ENCODE peak calls at places on chromosomes 7 and 10, in five cellular contexts. One of them, this sample, is unnamed.

GRCh38 chr10:78405231-78405630 is 371.6 kb downstream of the RPS24 start:
- DNase-seq in D341Med: no peak
- DNase-seq in transverse colon: no peak
- DNase-seq in CD8-positive, alpha-beta T cell: no peak
- DNase-seq in HCT116: no peak
- DNase-seq in this sample: no peak

GRCh38 chr10:110893559-110894179 is 21.9 kb downstream of the PDCD4 start:
- DNase-seq in D341Med: peak
- DNase-seq in transverse colon: no peak
- DNase-seq in CD8-positive, alpha-beta T cell: no peak
- DNase-seq in HCT116: peak
- DNase-seq in this sample: no peak

GRCh38 chr7:98869374-98870070 is at the start of gene TMEM130:
- DNase-seq in D341Med: no peak
- DNase-seq in transverse colon: no peak
- DNase-seq in CD8-positive, alpha-beta T cell: no peak
- DNase-seq in HCT116: no peak
- DNase-seq in this sample: no peak

GRCh38 chr7:155490697-155491628 is 33.0 kb downstream of the EN2 start:
- DNase-seq in D341Med: peak
- DNase-seq in transverse colon: peak
- DNase-seq in CD8-positive, alpha-beta T cell: no peak
- DNase-seq in HCT116: no peak
- DNase-seq in this sample: peak

GRCh38 chr7:108459922-108460551 is 3.8 kb upstream of the NRCAM start:
- DNase-seq in D341Med: peak
- DNase-seq in transverse colon: no peak
- DNase-seq in CD8-positive, alpha-beta T cell: peak
- DNase-seq in HCT116: peak
- DNase-seq in this sample: peak

GRCh38 chr7:158649279-158649678 is 55.3 kb downstream of the NCAPG2 start:
- DNase-seq in D341Med: no peak
- DNase-seq in transverse colon: no peak
- DNase-seq in CD8-positive, alpha-beta T cell: no peak
- DNase-seq in HCT116: no peak
- DNase-seq in this sample: no peak

GRCh38 chr7:101553771-101554445 is 75.2 kb downstream of the MYL10 start:
- DNase-seq in D341Med: peak
- DNase-seq in transverse colon: peak
- DNase-seq in CD8-positive, alpha-beta T cell: no peak
- DNase-seq in HCT116: no peak
- DNase-seq in this sample: no peak

GRCh38 chr10:71522438-71523144 is 125.9 kb downstream of the CDH23 start:
- DNase-seq in D341Med: no peak
- DNase-seq in transverse colon: no peak
- DNase-seq in CD8-positive, alpha-beta T cell: no peak
- DNase-seq in HCT116: no peak
- DNase-seq in this sample: no peak

GRCh38 chr7:85000973-85001372 is 185.9 kb downstream of the SEMA3D start:
- DNase-seq in D341Med: peak
- DNase-seq in transverse colon: no peak
- DNase-seq in CD8-positive, alpha-beta T cell: no peak
- DNase-seq in HCT116: no peak
- DNase-seq in this sample: no peak

GRCh38 chr10:69089638-69090599 is 2.0 kb downstream of the SRGN start:
- DNase-seq in D341Med: no peak
- DNase-seq in transverse colon: peak
- DNase-seq in CD8-positive, alpha-beta T cell: peak
- DNase-seq in HCT116: no peak
- DNase-seq in this sample: peak

This sample was measured in thyroid gland.